ENCODE peak calls at places on chromosomes 11 and 22, in five cellular contexts. X, F, C, I and N are unnamed samples.

GRCh38 chr11:117584056-117584830 is 212.8 kb downstream of the DSCAML1 start:
- DNase-seq in F (no peak), C (no peak), X (no peak), I (no peak), N (no peak)

GRCh38 chr11:11989774-11990744 is 18.4 kb downstream of the DKK3 start:
- DNase-seq in F (no peak), X (no peak), C (no peak), I (no peak), N (no peak)

GRCh38 chr22:39622881-39623367 is 52.4 kb downstream of the CACNA1I start:
- DNase-seq in F (no peak), X (peak), C (no peak), I (no peak), N (no peak)

GRCh38 chr11:27241316-27242122 is 121.5 kb downstream of the CCDC34 start:
- DNase-seq in F (no peak), I (no peak), C (peak), X (no peak), N (peak)

GRCh38 chr22:46617250-46618103 is 2.7 kb upstream of the GRAMD4 start:
- DNase-seq in F (no peak), I (no peak), C (no peak), X (no peak), N (no peak)

GRCh38 chr22:22709719-22710445 is 65.5 kb downstream of the GGTLC2 start:
- DNase-seq in F (peak), C (no peak), X (no peak), I (peak), N (no peak)

GRCh38 chr11:88552377-88553029 is 215.0 kb upstream of the CTSC start:
- DNase-seq in X (no peak), I (no peak), F (no peak), C (no peak), N (no peak)

GRCh38 chr11:64865286-64866172 is 12.9 kb downstream of the EHD1 start:
- DNase-seq in C (peak), I (no peak), F (no peak), X (no peak), N (no peak)

GRCh38 chr22:29171721-29172120 is 34.0 kb upstream of the EMID1 start:
- DNase-seq in X (no peak), C (no peak), F (no peak), I (no peak), N (no peak)

GRCh38 chr22:30868663-30869385 is 99.8 kb downstream of the MORC2 start:
- DNase-seq in F (peak), C (no peak), X (no peak), I (no peak), N (no peak)

GRCh38 chr22:46557736-46558480 is 20.5 kb upstream of the CELSR1 start:
- DNase-seq in I (no peak), C (no peak), F (no peak), X (peak), N (no peak)

GRCh38 chr11:28228196-28228595 is 120.0 kb downstream of the METTL15 start:
- DNase-seq in C (no peak), F (no peak), X (no peak), I (no peak), N (no peak)

GRCh38 chr22:36360871-36361383 is 26.8 kb downstream of the MYH9 start:
- DNase-seq in F (no peak), I (no peak), C (no peak), X (no peak), N (no peak)

GRCh38 chr11:116871248-116871647 is 33.8 kb upstream of the APOA1 start:
- DNase-seq in I (no peak), F (no peak), X (no peak), C (peak), N (peak)

GRCh38 chr11:66546368-66546965 is at the start of gene ACTN3:
- DNase-seq in I (no peak), X (peak), C (no peak), F (peak), N (no peak)

GRCh38 chr11:69468911-69469885 is 12.3 kb upstream of the LINC01488 start:
- DNase-seq in I (no peak), X (no peak), C (no peak), F (no peak), N (no peak)

GRCh38 chr11:67303989-67304411 is 670 bp downstream of the SSH3 start:
- DNase-seq in I (no peak), X (no peak), F (no peak), C (no peak), N (no peak)

GRCh38 chr11:64531906-64532312 is 59.1 kb upstream of the SLC22A12 start:
- DNase-seq in F (no peak), C (no peak), X (no peak), I (no peak), N (no peak)

GRCh38 chr22:38153821-38154562 is 27.6 kb downstream of the PLA2G6 start:
- DNase-seq in I (no peak), F (peak), X (no peak), C (no peak), N (no peak)

GRCh38 chr11:75194147-75194546 is 43.2 kb downstream of the SLCO2B1 start:
- DNase-seq in X (peak), F (no peak), I (no peak), C (no peak), N (no peak)

GRCh38 chr11:119334173-119334930 is at the start of gene RNF26:
- DNase-seq in C (peak), I (peak), F (peak), X (peak), N (peak)

GRCh38 chr11:119336744-119337469 is 2.6 kb downstream of the RNF26 start:
- DNase-seq in C (no peak), X (no peak), F (peak), I (no peak), N (no peak)

GRCh38 chr11:119337581-119338317 is 2.9 kb downstream of the C1QTNF5 start:
- DNase-seq in X (no peak), F (peak), I (no peak), C (peak), N (no peak)

GRCh38 chr11:119335091-119335654 is 846 bp downstream of the RNF26 start:
- DNase-seq in I (no peak), X (no peak), C (no peak), F (peak), N (no peak)

DNA sequence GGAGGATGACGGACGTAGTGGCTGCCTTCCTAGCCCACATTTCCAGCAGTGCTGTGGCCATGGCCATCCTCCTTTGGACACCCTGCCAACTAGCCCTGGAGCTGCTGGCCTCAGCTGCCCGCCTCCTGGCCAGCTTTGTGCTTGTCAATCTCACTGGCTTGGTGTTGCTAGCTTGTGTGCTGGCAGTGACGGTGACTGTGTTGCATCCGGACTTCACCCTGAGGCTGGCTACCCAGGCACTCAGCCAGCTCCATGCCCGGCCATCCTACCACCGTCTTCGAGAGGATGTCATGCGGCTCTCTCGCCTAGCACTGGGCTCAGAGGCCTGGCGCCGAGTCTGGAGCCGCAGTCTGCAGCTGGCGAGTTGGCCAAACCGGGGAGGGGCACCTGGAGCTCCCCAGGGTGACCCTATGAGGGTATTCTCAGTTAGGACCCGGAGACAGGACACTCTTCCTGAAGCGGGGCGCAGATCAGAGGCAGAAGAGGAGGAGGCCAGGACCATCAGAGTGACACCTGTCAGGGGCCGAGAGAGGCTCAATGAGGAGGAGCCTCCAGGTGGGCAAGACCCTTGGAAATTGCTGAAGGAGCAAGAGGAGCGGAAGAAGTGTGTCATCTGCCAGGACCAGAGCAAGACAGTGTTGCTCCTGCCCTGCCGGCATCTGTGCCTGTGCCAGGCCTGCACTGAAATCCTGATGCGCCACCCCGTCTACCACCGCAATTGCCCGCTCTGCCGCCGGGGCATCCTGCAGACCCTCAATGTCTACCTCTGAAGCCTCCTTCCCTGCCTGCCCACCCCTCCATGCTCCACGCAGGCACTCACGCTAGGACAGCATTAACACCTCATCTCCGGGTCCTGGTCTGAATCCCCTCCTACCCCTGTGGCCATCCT is 1.6 kb downstream of the RNF26 start:
- DNase-seq in F (peak), I (no peak), C (no peak), X (no peak), N (no peak)
- H3K4me3 ChIP-seq in F (peak), I (no peak), C (no peak), X (no peak), N (peak)

GRCh38 chr11:130427049-130427388 is 1.4 kb downstream of the ADAMTS8 start:
- DNase-seq in I (no peak), X (no peak), C (no peak), F (no peak), N (no peak)

GRCh38 chr11:130426223-130427048 is 2.0 kb downstream of the ADAMTS8 start:
- DNase-seq in C (no peak), F (no peak), X (no peak), I (no peak), N (no peak)

GRCh38 chr11:130428692-130429681 is 578 bp upstream of the ADAMTS8 start:
- DNase-seq in I (no peak), F (no peak), X (no peak), C (no peak), N (no peak)

GRCh38 chr11:130428271-130428670 is at the start of gene ADAMTS8:
- DNase-seq in C (no peak), I (no peak), F (no peak), X (no peak), N (no peak)

GRCh38 chr11:130427581-130428211 is 713 bp downstream of the ADAMTS8 start:
- DNase-seq in C (no peak), I (no peak), X (no peak), F (no peak), N (no peak)
- H3K4me3 ChIP-seq in C (no peak), I (peak), X (peak), F (peak), N (no peak)

DNA sequence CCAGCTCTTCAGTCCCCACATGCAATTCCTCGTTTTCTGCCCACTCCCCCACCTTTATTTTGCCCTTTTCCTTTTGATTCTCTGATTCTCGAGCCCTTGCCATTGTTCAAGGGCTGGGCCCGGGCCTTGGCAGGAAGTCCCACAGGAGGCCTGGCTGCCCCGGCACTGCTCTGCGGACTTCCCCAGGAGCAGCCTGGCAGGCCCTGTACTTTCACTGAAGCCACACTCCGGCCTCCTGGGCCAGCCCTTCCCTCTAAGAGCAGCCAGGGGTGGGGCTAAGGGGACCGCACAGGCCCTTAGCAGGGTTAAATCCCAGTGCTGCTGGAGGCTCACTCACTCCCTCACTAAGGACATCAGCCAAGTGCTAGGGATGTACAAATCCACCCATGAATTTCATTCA is 4.1 kb downstream of the LRRC32 start:
- DNase-seq in X (no peak), C (no peak), I (no peak), F (peak), N (no peak)
- H3K4me3 ChIP-seq in X (peak), C (no peak), I (peak), F (peak), N (no peak)

GRCh38 chr22:23790819-23791736 is 4.3 kb downstream of the SMARCB1 start:
- DNase-seq in C (no peak), I (no peak), F (peak), X (peak), N (peak)

GRCh38 chr22:23796461-23796860 is 9.7 kb downstream of the SMARCB1 start:
- DNase-seq in X (no peak), F (no peak), C (no peak), I (no peak), N (peak)

GRCh38 chr22:23789638-23790037 is 2.9 kb downstream of the SMARCB1 start:
- DNase-seq in F (peak), X (no peak), C (no peak), I (no peak), N (no peak)

GRCh38 chr22:23791737-23792645 is 5.2 kb downstream of the SMARCB1 start:
- DNase-seq in F (no peak), X (no peak), C (no peak), I (no peak), N (no peak)

GRCh38 chr22:23793326-23793725 is 6.6 kb downstream of the SMARCB1 start:
- DNase-seq in F (no peak), I (no peak), X (no peak), C (no peak), N (no peak)
- H3K4me3 ChIP-seq in F (no peak), I (no peak), X (no peak), C (no peak), N (no peak)